ENCODE peak calls at places on chromosomes 5 and 9, in six cellular contexts. C is GF-D8; I is stimulated activated CD4-positive, alpha-beta T cell treated with anti-CD3 and anti-CD28 coated beads, Interleukin-12 subunit alpha, Interleukin-12 subunit beta, amount 100 ng/mL, for 4 hours; G is NCI-H1092 treated with DMSO at 0.1 percent for 48 hours; X is neural crest cell; M is fibroblast of mammary gland. J is an unnamed sample.

GRCh38 chr9:3989915-3990314 is 310.0 kb downstream of the GLIS3 start:
- DNase-seq in I (no peak), C (no peak), G (no peak), M (no peak), X (no peak), J (no peak)

GRCh38 chr5:168085321-168086040 is 206.0 kb upstream of the WWC1 start:
- DNase-seq in C (no peak), M (no peak), I (no peak), G (no peak), X (no peak), J (no peak)

GRCh38 chr5:168354397-168354796 is 63.0 kb downstream of the WWC1 start:
- DNase-seq in C (no peak), G (no peak), I (no peak), M (no peak), X (no peak), J (no peak)

GRCh38 chr9:115400801-115401200 is 282.8 kb upstream of the TNC start:
- DNase-seq in M (peak; percentile 82), X (no peak), G (no peak), C (no peak), I (no peak), J (no peak)

GRCh38 chr5:5581080-5581479 is 158.6 kb downstream of the ICE1 start:
- DNase-seq in X (no peak), I (no peak), G (no peak), C (no peak), M (no peak), J (no peak)

GRCh38 chr5:74149395-74149794 is 491.1 kb downstream of the ENC1 start:
- DNase-seq in I (no peak), M (peak; percentile 88), C (no peak), G (peak; percentile 35), X (no peak), J (no peak)

GRCh38 chr5:165397521-165397920 is 1892.1 kb downstream of the MAT2B start:
- DNase-seq in X (no peak), I (no peak), C (no peak), M (no peak), G (no peak), J (no peak)

GRCh38 chr9:85262333-85262732 is 479.4 kb downstream of the AGTPBP1 start:
- DNase-seq in I (no peak), G (no peak), M (peak; percentile 6), X (no peak), C (no peak), J (no peak)